ENCODE peak calls at places on chromosomes 2 and 18, in nine cellular contexts. Y is AG20443, C is fibroblast of gingiva, H is HS-5, I is COLO829, V is NCI-H1092, J is GM03348, L is nephron progenitor cell, E is activated T-cell treated with anti-CD3 and anti-CD28 coated beads for 4 hours. G is an unnamed sample.

GRCh38 chr2:108965540-108966299 is 23.3 kb downstream of the EDAR start:
- DNase-seq in H (no peak), I (no peak), C (no peak), J (no peak), V (no peak), E (no peak), Y (no peak), L (no peak), G (no peak)

GRCh38 chr2:608711-609110 is 68.5 kb downstream of the TMEM18 start:
- DNase-seq in J (no peak), I (no peak), Y (no peak), H (no peak), C (no peak), L (no peak), V (no peak), E (no peak), G (no peak)

GRCh38 chr2:105598853-105599252 is 145.9 kb upstream of the NCK2 start:
- DNase-seq in C (no peak), E (no peak), V (no peak), J (no peak), I (no peak), Y (no peak), H (no peak), L (no peak), G (no peak)

GRCh38 chr2:61585383-61585782 is 47.2 kb upstream of the XPO1 start:
- DNase-seq in I (no peak), E (no peak), L (no peak), Y (no peak), C (no peak), V (no peak), H (no peak), J (no peak), G (no peak)

GRCh38 chr2:216082805-216083204 is 1.1 kb downstream of the TMEM169 start:
- DNase-seq in H (no peak), C (no peak), Y (no peak), J (no peak), E (no peak), L (peak; percentile 23), I (no peak), V (no peak), G (no peak)

GRCh38 chr2:121825003-121825950 is 69.8 kb downstream of the TSN start:
- DNase-seq in C (no peak), H (no peak), J (no peak), I (no peak), L (no peak), V (peak; percentile 12), Y (no peak), E (no peak), G (no peak)

GRCh38 chr2:182616471-182617393 is 99.3 kb upstream of the DNAJC10 start:
- DNase-seq in V (no peak), L (no peak), Y (peak; percentile 68), H (peak; percentile 50), E (no peak), I (no peak), J (peak; percentile 61), C (peak; percentile 41), G (no peak)

GRCh38 chr2:46298272-46298521 is 990 bp downstream of the EPAS1 start:
- DNase-seq in J (no peak), H (no peak), C (no peak), L (peak; percentile 24), E (no peak), I (no peak), Y (no peak), V (no peak), G (no peak)

GRCh38 chr18:8084160-8084559 is 517.0 kb downstream of the PTPRM start:
- DNase-seq in C (peak; percentile 25), V (no peak), H (peak; percentile 20), L (peak; percentile 44), E (no peak), J (peak; percentile 23), I (peak; percentile 61), Y (peak; percentile 42), G (peak; percentile 14)

GRCh38 chr2:121486191-121486590 is 44.5 kb upstream of the RNU4ATAC start:
- DNase-seq in I (no peak), V (no peak), C (no peak), E (no peak), J (no peak), Y (no peak), L (no peak), H (no peak), G (no peak)

GRCh38 chr2:46135936-46136335 is 161.3 kb upstream of the EPAS1 start:
- DNase-seq in V (no peak), I (no peak), H (no peak), E (no peak), C (no peak), J (peak; percentile 28), L (no peak), Y (peak; percentile 37), G (no peak)

GRCh38 chr2:239882335-239882734 is 142.8 kb downstream of the NDUFA10 start:
- DNase-seq in E (peak; percentile 55), I (no peak), V (no peak), L (peak; percentile 71), J (peak; percentile 29), H (no peak), Y (peak; percentile 45), C (no peak), G (peak; percentile 42)

GRCh38 chr2:9217838-9218770 is 11.5 kb downstream of the ASAP2 start:
- DNase-seq in L (no peak), C (no peak), J (no peak), H (no peak), I (no peak), E (no peak), Y (peak; percentile 37), V (no peak), G (no peak)

GRCh38 chr2:74777161-74777900 is 56.6 kb upstream of the HK2 start:
- DNase-seq in I (no peak), C (no peak), Y (no peak), V (no peak), J (no peak), H (no peak), E (no peak), L (no peak), G (no peak)

GRCh38 chr2:154914606-154915005 is 216.1 kb downstream of the KCNJ3 start:
- DNase-seq in H (no peak), J (no peak), V (no peak), E (no peak), C (no peak), Y (no peak), I (no peak), L (no peak), G (no peak)

GRCh38 chr2:163459986-163460385 is 275.8 kb downstream of the FIGN start:
- DNase-seq in V (no peak), E (no peak), I (no peak), J (no peak), H (no peak), Y (no peak), L (no peak), C (no peak), G (no peak)

GRCh38 chr2:190636362-190636761 is 12.5 kb upstream of the NAB1 start:
- DNase-seq in L (no peak), H (peak; percentile 86), V (no peak), J (peak; percentile 68), Y (peak; percentile 50), E (no peak), I (peak; percentile 32), C (peak; percentile 51), G (no peak)

GRCh38 chr2:104378853-104379374 is 475.0 kb upstream of the POU3F3 start:
- DNase-seq in C (peak; percentile 34), V (peak; percentile 45), I (peak; percentile 47), Y (peak; percentile 59), H (no peak), J (no peak), E (no peak), L (peak; percentile 11), G (peak; percentile 24)

GRCh38 chr2:21047161-21048009 is 3.5 kb upstream of the APOB start:
- DNase-seq in V (no peak), I (no peak), H (peak; percentile 4), C (no peak), Y (no peak), L (no peak), J (no peak), E (no peak), G (no peak)

GRCh38 chr2:98472132-98472650 is 27.5 kb downstream of the INPP4A start:
- DNase-seq in I (no peak), E (no peak), V (no peak), L (no peak), C (no peak), H (no peak), Y (no peak), J (no peak), G (no peak)

GRCh38 chr18:42222557-42222956 is 267.5 kb downstream of the PIK3C3 start:
- DNase-seq in E (no peak), I (no peak), L (no peak), H (no peak), J (no peak), V (no peak), Y (no peak), C (no peak), G (no peak)

GRCh38 chr18:35143615-35144596 is 96.9 kb upstream of the ZNF397 start:
- DNase-seq in I (peak; percentile 37), Y (peak; percentile 69), V (peak; percentile 96), C (peak; percentile 47), J (peak; percentile 71), L (peak; percentile 27), H (peak; percentile 15), E (peak; percentile 15), G (peak; percentile 34)

GRCh38 chr2:38191516-38191915 is 115.6 kb upstream of the CYP1B1 start:
- DNase-seq in J (no peak), C (peak; percentile 20), H (no peak), Y (no peak), I (no peak), V (no peak), E (no peak), L (no peak), G (no peak)